ENCODE peak calls at places on chromosomes 13 and 19, in ten cellular contexts. One of them, this sample, is unnamed.

GRCh38 chr13:26707122-26708006 is 53.2 kb downstream of the GPR12 start:
- DNase-seq in left ventricle myocardium superior: no peak
- DNase-seq in RWPE1: peak
- DNase-seq in NCI-H2081: peak
- DNase-seq in GDM1: peak
- DNase-seq in activated T-helper 9 cell treated with anti-CD3 and anti-CD28 coated beads, Interleukin-2, amount 50 U/mL, for 16 hours: no peak
- DNase-seq in HEK293T: peak
- DNase-seq in activated T-helper 1 cell treated with Interleukin-2 at 50 U/mL for 16 hours: no peak
- DNase-seq in GM04504: peak
- DNase-seq in CD4-positive, alpha-beta T cell: no peak
- DNase-seq in this sample: no peak

GRCh38 chr13:49300716-49301589 is 53.2 kb downstream of the CDADC1 start:
- DNase-seq in activated T-helper 1 cell treated with Interleukin-2 at 50 U/mL for 16 hours: peak
- DNase-seq in RWPE1: peak
- DNase-seq in left ventricle myocardium superior: peak
- DNase-seq in NCI-H2081: peak
- DNase-seq in activated T-helper 9 cell treated with anti-CD3 and anti-CD28 coated beads, Interleukin-2, amount 50 U/mL, for 16 hours: peak
- DNase-seq in GDM1: peak
- DNase-seq in CD4-positive, alpha-beta T cell: peak
- DNase-seq in GM04504: peak
- DNase-seq in HEK293T: peak
- DNase-seq in this sample: no peak

GRCh38 chr13:91986771-91987515 is 588.5 kb downstream of the GPC5 start:
- DNase-seq in HEK293T: no peak
- DNase-seq in NCI-H2081: peak
- DNase-seq in activated T-helper 1 cell treated with Interleukin-2 at 50 U/mL for 16 hours: no peak
- DNase-seq in GDM1: no peak
- DNase-seq in GM04504: no peak
- DNase-seq in activated T-helper 9 cell treated with anti-CD3 and anti-CD28 coated beads, Interleukin-2, amount 50 U/mL, for 16 hours: no peak
- DNase-seq in CD4-positive, alpha-beta T cell: no peak
- DNase-seq in RWPE1: no peak
- DNase-seq in left ventricle myocardium superior: no peak
- DNase-seq in this sample: no peak

GRCh38 chr19:36668646-36669045 is 2.0 kb upstream of the ZNF461 start:
- DNase-seq in RWPE1: no peak
- DNase-seq in CD4-positive, alpha-beta T cell: no peak
- DNase-seq in GM04504: no peak
- DNase-seq in activated T-helper 9 cell treated with anti-CD3 and anti-CD28 coated beads, Interleukin-2, amount 50 U/mL, for 16 hours: no peak
- DNase-seq in NCI-H2081: no peak
- DNase-seq in activated T-helper 1 cell treated with Interleukin-2 at 50 U/mL for 16 hours: no peak
- DNase-seq in GDM1: no peak
- DNase-seq in HEK293T: no peak
- DNase-seq in left ventricle myocardium superior: no peak
- DNase-seq in this sample: no peak

GRCh38 chr19:1975081-1975480 is 34.1 kb downstream of the CSNK1G2 start:
- DNase-seq in activated T-helper 9 cell treated with anti-CD3 and anti-CD28 coated beads, Interleukin-2, amount 50 U/mL, for 16 hours: no peak
- DNase-seq in RWPE1: no peak
- DNase-seq in HEK293T: no peak
- DNase-seq in CD4-positive, alpha-beta T cell: no peak
- DNase-seq in activated T-helper 1 cell treated with Interleukin-2 at 50 U/mL for 16 hours: no peak
- DNase-seq in GDM1: no peak
- DNase-seq in NCI-H2081: no peak
- DNase-seq in left ventricle myocardium superior: no peak
- DNase-seq in GM04504: no peak
- DNase-seq in this sample: no peak

GRCh38 chr19:13044160-13044853 is 49.0 kb downstream of the NFIX start:
- DNase-seq in GDM1: no peak
- DNase-seq in activated T-helper 9 cell treated with anti-CD3 and anti-CD28 coated beads, Interleukin-2, amount 50 U/mL, for 16 hours: no peak
- DNase-seq in NCI-H2081: peak
- DNase-seq in activated T-helper 1 cell treated with Interleukin-2 at 50 U/mL for 16 hours: no peak
- DNase-seq in left ventricle myocardium superior: no peak
- DNase-seq in RWPE1: no peak
- DNase-seq in HEK293T: no peak
- DNase-seq in GM04504: no peak
- DNase-seq in CD4-positive, alpha-beta T cell: no peak
- DNase-seq in this sample: no peak

GRCh38 chr19:33263325-33264023 is 37.8 kb upstream of the SLC7A10 start:
- DNase-seq in HEK293T: no peak
- DNase-seq in left ventricle myocardium superior: no peak
- DNase-seq in activated T-helper 1 cell treated with Interleukin-2 at 50 U/mL for 16 hours: no peak
- DNase-seq in GM04504: no peak
- DNase-seq in CD4-positive, alpha-beta T cell: no peak
- DNase-seq in RWPE1: no peak
- DNase-seq in GDM1: no peak
- DNase-seq in NCI-H2081: no peak
- DNase-seq in activated T-helper 9 cell treated with anti-CD3 and anti-CD28 coated beads, Interleukin-2, amount 50 U/mL, for 16 hours: no peak
- DNase-seq in this sample: no peak

GRCh38 chr19:53019684-53020083 is 6.0 kb downstream of the ERVV-1 start:
- DNase-seq in CD4-positive, alpha-beta T cell: no peak
- DNase-seq in left ventricle myocardium superior: no peak
- DNase-seq in NCI-H2081: no peak
- DNase-seq in activated T-helper 1 cell treated with Interleukin-2 at 50 U/mL for 16 hours: no peak
- DNase-seq in GM04504: no peak
- DNase-seq in HEK293T: no peak
- DNase-seq in RWPE1: no peak
- DNase-seq in activated T-helper 9 cell treated with anti-CD3 and anti-CD28 coated beads, Interleukin-2, amount 50 U/mL, for 16 hours: no peak
- DNase-seq in GDM1: no peak
- DNase-seq in this sample: no peak

GRCh38 chr19:34363094-34363493 is 1.9 kb upstream of the GPI start:
- DNase-seq in GDM1: no peak
- DNase-seq in CD4-positive, alpha-beta T cell: no peak
- DNase-seq in RWPE1: no peak
- DNase-seq in GM04504: no peak
- DNase-seq in activated T-helper 9 cell treated with anti-CD3 and anti-CD28 coated beads, Interleukin-2, amount 50 U/mL, for 16 hours: no peak
- DNase-seq in activated T-helper 1 cell treated with Interleukin-2 at 50 U/mL for 16 hours: no peak
- DNase-seq in NCI-H2081: no peak
- DNase-seq in HEK293T: no peak
- DNase-seq in left ventricle myocardium superior: no peak
- DNase-seq in this sample: no peak

GRCh38 chr19:7426986-7427385 is 61.8 kb downstream of the PEX11G start:
- DNase-seq in GM04504: no peak
- DNase-seq in GDM1: no peak
- DNase-seq in RWPE1: no peak
- DNase-seq in HEK293T: no peak
- DNase-seq in CD4-positive, alpha-beta T cell: no peak
- DNase-seq in activated T-helper 1 cell treated with Interleukin-2 at 50 U/mL for 16 hours: no peak
- DNase-seq in NCI-H2081: no peak
- DNase-seq in activated T-helper 9 cell treated with anti-CD3 and anti-CD28 coated beads, Interleukin-2, amount 50 U/mL, for 16 hours: peak
- DNase-seq in left ventricle myocardium superior: no peak
- DNase-seq in this sample: no peak

GRCh38 chr13:78602561-78603239 is 652 bp downstream of the POU4F1 start:
- DNase-seq in GM04504: no peak
- DNase-seq in activated T-helper 1 cell treated with Interleukin-2 at 50 U/mL for 16 hours: no peak
- DNase-seq in left ventricle myocardium superior: no peak
- DNase-seq in CD4-positive, alpha-beta T cell: no peak
- DNase-seq in GDM1: no peak
- DNase-seq in NCI-H2081: peak
- DNase-seq in HEK293T: peak
- DNase-seq in RWPE1: no peak
- DNase-seq in activated T-helper 9 cell treated with anti-CD3 and anti-CD28 coated beads, Interleukin-2, amount 50 U/mL, for 16 hours: no peak
- DNase-seq in this sample: no peak